ENCODE peak calls at places on chromosomes 6 and 20, in nine cellular contexts. L is tibial nerve, D is sigmoid colon, B is GM12878, H is upper lobe of left lung, O is SK-N-SH, C is ovary, U is stomach, I is HepG2. Z is an unnamed sample.
A peak's percentile ranks its signal among the peaks of the same experiment; 100 is the strongest.

GRCh38 chr6:132512638-132513632 is at the start of gene STX7:
- DNase-seq in H (peak; percentile 96), C (peak; percentile 89), O (peak; percentile 93), D (peak; percentile 94), U (peak; percentile 90), B (peak; percentile 48), L (peak; percentile 79), I (peak; percentile 91), Z (peak; percentile 93)

GRCh38 chr6:26235240-26235730 is 129.7 kb upstream of the BTN3A2 start:
- DNase-seq in C (no peak), O (no peak), I (no peak), U (no peak), B (no peak), H (no peak), D (no peak), L (no peak), Z (no peak)

GRCh38 chr6:20411544-20411943 is 9.9 kb downstream of the E2F3 start:
- DNase-seq in C (no peak), D (no peak), U (no peak), H (no peak), O (no peak), B (no peak), L (no peak), I (no peak), Z (no peak)

GRCh38 chr6:147142684-147143245 is 61.5 kb upstream of the STXBP5 start:
- DNase-seq in B (no peak), I (no peak), H (no peak), O (no peak), C (no peak), U (no peak), D (no peak), L (no peak), Z (no peak)

GRCh38 chr6:38432479-38432878 is 207.2 kb downstream of the BTBD9 start:
- DNase-seq in I (no peak), L (no peak), D (no peak), U (no peak), H (no peak), B (no peak), O (no peak), C (no peak), Z (no peak)

GRCh38 chr6:41222045-41222444 is 6.1 kb upstream of the TREML4 start:
- DNase-seq in D (no peak), I (no peak), U (no peak), L (no peak), H (no peak), B (no peak), O (no peak), C (no peak), Z (no peak)

GRCh38 chr6:45586216-45587171 is 208.8 kb upstream of the SUPT3H start:
- DNase-seq in I (no peak), H (peak; percentile 50), L (no peak), C (no peak), U (no peak), B (no peak), O (no peak), D (no peak), Z (no peak)

GRCh38 chr20:57451759-57452661 is 60.8 kb downstream of the RBM38 start:
- DNase-seq in H (no peak), B (no peak), O (no peak), I (no peak), L (no peak), D (peak; percentile 88), U (no peak), C (no peak), Z (no peak)

GRCh38 chr6:143507358-143508145 is 4.0 kb downstream of the FUCA2 start:
- DNase-seq in C (no peak), H (no peak), L (no peak), U (no peak), O (no peak), D (no peak), B (no peak), I (no peak), Z (no peak)

GRCh38 chr6:11217360-11218076 is 14.9 kb downstream of the NEDD9 start:
- DNase-seq in L (no peak), D (no peak), I (peak; percentile 79), B (peak; percentile 17), H (no peak), C (no peak), U (peak; percentile 59), O (no peak), Z (peak; percentile 51)
- TF ChIP-seq EP300 in L (peak; percentile 21), D (no peak), I (peak; percentile 55), B (no peak), H (no peak), C (no peak), U (no peak), O (no peak), Z (no peak)

GRCh38 chr20:4179545-4179944 is 164.2 kb upstream of the RNF24 start:
- DNase-seq in B (no peak), U (no peak), O (no peak), H (no peak), D (no peak), L (no peak), C (no peak), I (no peak), Z (no peak)

GRCh38 chr20:4180355-4180754 is 165.0 kb upstream of the RNF24 start:
- DNase-seq in O (no peak), D (no peak), B (no peak), C (no peak), I (no peak), U (no peak), L (no peak), H (no peak), Z (no peak)

GRCh38 chr20:4181956-4182945 is 166.9 kb upstream of the RNF24 start:
- DNase-seq in I (no peak), H (peak; percentile 62), L (no peak), D (peak; percentile 61), O (no peak), C (no peak), U (no peak), B (no peak), Z (no peak)

GRCh38 chr20:4187147-4187546 is 171.8 kb upstream of the RNF24 start:
- DNase-seq in C (no peak), B (no peak), O (no peak), H (no peak), U (no peak), D (peak; percentile 35), L (no peak), I (no peak), Z (no peak)

GRCh38 chr20:4183361-4183760 is 168.0 kb upstream of the RNF24 start:
- DNase-seq in I (no peak), C (no peak), L (no peak), U (no peak), D (peak; percentile 56), H (no peak), O (no peak), B (no peak), Z (no peak)
- H3K36me3 ChIP-seq in I (peaks cover 50% of the 10 kb centered on the region), C (no peaks in the 10 kb centered on the region), L (no peaks in the 10 kb centered on the region), U (peaks cover 17% of the 10 kb centered on the region), D (no peaks in the 10 kb centered on the region), H (peaks cover 14% of the 10 kb centered on the region), O (peaks cover 23% of the 10 kb centered on the region), B (no peaks in the 10 kb centered on the region), Z (no peaks in the 10 kb centered on the region)

DNA sequence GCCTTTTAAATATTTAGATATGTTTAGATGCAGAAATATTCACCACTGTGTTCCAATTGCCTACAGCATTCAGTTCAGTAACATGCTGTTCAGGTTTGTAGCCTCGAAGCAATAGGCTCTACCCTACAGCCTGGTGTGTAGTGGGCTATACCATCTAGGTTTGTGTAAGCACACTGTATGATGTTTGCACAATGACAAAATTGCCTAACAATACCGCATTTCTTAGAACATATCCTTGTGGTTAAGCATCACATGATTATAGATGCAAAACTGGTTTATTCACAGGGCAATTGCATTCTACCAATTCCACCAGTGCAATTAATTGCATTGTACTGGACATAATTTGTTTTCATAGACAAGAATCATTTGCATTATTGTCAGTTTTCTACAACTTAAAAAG is 7.9 kb upstream of the SLC22A16 start:
- DNase-seq in U (no peak), I (no peak), L (no peak), H (no peak), D (no peak), C (no peak), B (no peak), O (no peak), Z (no peak)
- TF ChIP-seq EP300 in U (no peak), I (no peak), L (peak; percentile 54), H (no peak), D (no peak), C (no peak), B (no peak), O (no peak), Z (no peak)

GRCh38 chr6:108578595-108579038 is 17.9 kb downstream of the FOXO3 start:
- DNase-seq in D (no peak), I (no peak), H (no peak), O (no peak), C (no peak), L (no peak), U (no peak), B (no peak), Z (no peak)

GRCh38 chr6:108575905-108576494 is 15.3 kb downstream of the FOXO3 start:
- DNase-seq in D (no peak), L (no peak), U (no peak), H (no peak), O (no peak), I (no peak), B (no peak), C (no peak), Z (no peak)

GRCh38 chr6:108578166-108578565 is 17.4 kb downstream of the FOXO3 start:
- DNase-seq in I (no peak), U (no peak), D (no peak), L (no peak), H (no peak), O (no peak), C (no peak), B (no peak), Z (no peak)

GRCh38 chr6:108576724-108577123 is 16.0 kb downstream of the FOXO3 start:
- DNase-seq in O (no peak), H (no peak), B (no peak), I (no peak), D (no peak), C (no peak), U (no peak), L (no peak), Z (no peak)

GRCh38 chr6:108574457-108575149 is 13.9 kb downstream of the FOXO3 start:
- DNase-seq in O (peak; percentile 43), L (no peak), H (no peak), B (no peak), C (no peak), I (no peak), D (no peak), U (no peak), Z (no peak)
- H3K36me3 ChIP-seq in O (peaks cover 32% of the 10 kb centered on the region), L (peaks cover 4% of the 10 kb centered on the region), H (peaks cover 42% of the 10 kb centered on the region), B (no peaks in the 10 kb centered on the region), C (no peaks in the 10 kb centered on the region), I (peaks cover 9% of the 10 kb centered on the region), D (peaks cover 16% of the 10 kb centered on the region), U (peaks cover 18% of the 10 kb centered on the region), Z (no peaks in the 10 kb centered on the region)

DNA sequence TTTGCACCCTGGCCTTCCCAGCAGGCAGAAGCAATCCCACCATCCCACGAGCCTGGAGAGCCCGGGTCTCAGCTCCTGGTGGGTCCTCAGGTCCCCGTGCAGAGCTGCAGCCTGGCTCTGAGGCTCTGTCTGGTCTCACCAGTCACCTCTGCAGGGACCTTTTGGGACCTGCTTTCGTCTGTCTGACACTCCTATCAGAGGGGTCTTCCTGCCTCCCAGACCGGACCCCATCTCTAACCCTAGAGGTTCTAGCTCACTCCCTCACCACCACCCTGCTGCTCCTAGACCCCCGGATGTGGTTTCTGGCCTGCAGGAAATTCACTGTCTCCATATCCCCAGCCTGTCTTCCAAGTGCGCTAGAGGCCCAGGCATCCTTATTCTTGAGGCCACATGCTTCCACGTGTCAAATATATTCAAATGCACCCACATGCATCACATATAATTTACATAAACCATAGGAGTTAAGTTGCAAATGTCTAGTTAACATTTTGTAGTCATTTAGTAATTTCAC is 42.0 kb downstream of the FGD2 start:
- DNase-seq in U (no peak), C (no peak), D (peak; percentile 58), L (no peak), O (no peak), B (no peak), H (no peak), I (no peak), Z (no peak)
- TF ChIP-seq EP300 in U (no peak), C (no peak), D (no peak), L (no peak), O (no peak), B (no peak), H (no peak), I (no peak), Z (no peak)

Z was measured in transverse colon.